ENCODE peak calls at places on chromosomes 13 and 19, in nine cellular contexts. Z is mammary epithelial cell, V is cardiac muscle cell, S is neural crest cell, T is AG04450, W is WTC11, Q is HFF-Myc, Y is thyroid gland, A is thoracic aorta. N is an unnamed sample.

GRCh38 chr19:7705387-7706187 is 3.7 kb upstream of the FCER2 start:
- DNase-seq in S (no peak), Q (no peak), Y (peak; percentile 8), Z (no peak), T (no peak), W (no peak), A (no peak), V (no peak), N (no peak)

GRCh38 chr13:81295177-81295576 is 954.3 kb upstream of the SPRY2 start:
- DNase-seq in Y (no peak), W (no peak), Z (no peak), Q (no peak), T (no peak), A (no peak), S (no peak), V (no peak), N (no peak)

GRCh38 chr13:39663508-39663907 is 8.0 kb downstream of the COG6 start:
- DNase-seq in Q (no peak), Y (no peak), W (no peak), T (no peak), S (no peak), V (no peak), A (no peak), Z (no peak), N (no peak)

GRCh38 chr13:90272356-90272755 is 1075.1 kb upstream of the MIR17HG start:
- DNase-seq in T (no peak), Q (no peak), A (no peak), Y (no peak), Z (peak; percentile 85), S (no peak), V (peak; percentile 63), W (no peak), N (no peak)

GRCh38 chr19:3852614-3853254 is 16.1 kb downstream of the ZFR2 start:
- DNase-seq in A (no peak), Q (peak; percentile 31), V (peak; percentile 84), W (peak; percentile 31), T (no peak), S (no peak), Z (peak; percentile 95), Y (no peak), N (peak; percentile 87)

GRCh38 chr19:46296722-46297431 is at the start of gene HIF3A:
- DNase-seq in W (peak; percentile 93), V (peak; percentile 85), Z (no peak), Q (no peak), Y (peak; percentile 37), S (peak; percentile 78), T (no peak), A (no peak), N (peak; percentile 59)

GRCh38 chr13:37681295-37682032 is 82.9 kb upstream of the POSTN start:
- DNase-seq in V (peak; percentile 84), W (no peak), Y (no peak), A (no peak), T (peak; percentile 38), Q (no peak), S (no peak), Z (no peak), N (peak; percentile 77)

GRCh38 chr19:54094601-54095000 is 6.0 kb downstream of the OSCAR start:
- DNase-seq in Y (no peak), Q (no peak), V (no peak), W (no peak), A (no peak), S (no peak), Z (no peak), T (no peak), N (no peak)

GRCh38 chr19:16931306-16931705 is 42.5 kb downstream of the F2RL3 start:
- DNase-seq in V (no peak), Z (no peak), Y (no peak), A (no peak), W (no peak), S (no peak), Q (no peak), T (no peak), N (no peak)

GRCh38 chr19:16938211-16938610 is 49.4 kb downstream of the F2RL3 start:
- DNase-seq in Q (no peak), Z (no peak), A (no peak), V (no peak), S (no peak), T (no peak), Y (no peak), W (no peak), N (no peak)

GRCh38 chr19:16934489-16934888 is 45.7 kb downstream of the F2RL3 start:
- DNase-seq in A (no peak), W (no peak), Z (no peak), Y (no peak), T (no peak), S (no peak), V (no peak), Q (no peak), N (no peak)

GRCh38 chr19:16940626-16941025 is 51.8 kb downstream of the F2RL3 start:
- DNase-seq in S (no peak), A (no peak), W (no peak), Z (no peak), Y (no peak), Q (no peak), V (no peak), T (no peak), N (no peak)

DNA sequence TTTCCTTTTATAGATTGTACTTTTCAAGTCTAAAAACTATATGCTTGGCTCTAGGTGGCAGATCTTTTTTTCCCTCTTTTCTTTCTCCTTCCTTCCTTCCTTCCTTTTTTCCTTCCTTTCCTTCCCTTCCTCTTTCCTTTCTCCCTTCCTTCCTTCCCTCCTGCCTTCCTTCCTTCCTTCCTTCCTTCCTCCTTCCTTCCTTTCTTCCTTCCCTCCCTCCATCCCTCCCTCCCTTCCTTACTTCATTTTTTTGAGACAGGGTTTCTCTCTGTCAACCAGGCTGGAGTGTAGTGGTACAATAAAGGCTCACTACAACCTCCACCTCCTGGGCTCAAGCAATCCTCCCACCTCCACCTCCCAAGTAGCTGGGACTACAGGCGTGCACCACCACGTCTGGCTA is 48.1 kb downstream of the F2RL3 start:
- DNase-seq in V (no peak), T (no peak), Y (no peak), Z (no peak), W (no peak), Q (no peak), A (no peak), S (no peak), N (no peak)
- TF ChIP-seq CTCF in V (no peak), T (no peak), Y (no peak), Z (no peak), W (no peak), Q (no peak), A (no peak), S (no peak), N (no peak)

GRCh38 chr19:12703056-12703455 is 6.6 kb upstream of the FBXW9 start:
- DNase-seq in Q (no peak), S (peak; percentile 50), Y (no peak), T (no peak), W (peak; percentile 88), Z (peak; percentile 9), V (peak; percentile 53), A (no peak), N (no peak)

GRCh38 chr19:12705654-12706331 is 9.4 kb upstream of the FBXW9 start:
- DNase-seq in W (no peak), V (no peak), Y (no peak), T (no peak), S (no peak), Z (no peak), Q (no peak), A (no peak), N (no peak)

GRCh38 chr19:12705169-12705568 is 8.7 kb upstream of the FBXW9 start:
- DNase-seq in A (no peak), S (no peak), Q (no peak), Z (no peak), Y (no peak), W (no peak), V (no peak), T (no peak), N (no peak)

GRCh38 chr19:12708641-12709040 is 12.2 kb upstream of the FBXW9 start:
- DNase-seq in A (no peak), Y (no peak), T (no peak), Z (no peak), W (no peak), V (no peak), S (no peak), Q (no peak), N (no peak)

GRCh38 chr19:12706332-12706718 is 9.9 kb upstream of the FBXW9 start:
- DNase-seq in Q (no peak), A (no peak), Y (no peak), W (no peak), S (no peak), Z (no peak), V (no peak), T (no peak), N (no peak)
- TF ChIP-seq CTCF in Q (no peak), A (no peak), Y (no peak), W (no peak), S (no peak), Z (no peak), V (no peak), T (no peak), N (no peak)

GRCh38 chr13:102724923-102725322 is 30.1 kb upstream of the METTL21C start:
- DNase-seq in Y (no peak), T (no peak), Z (peak; percentile 93), A (no peak), S (no peak), Q (no peak), W (no peak), V (peak; percentile 72), N (peak; percentile 66)
- TF ChIP-seq CTCF in Y (peak; percentile 65), T (peak; percentile 36), Z (peak; percentile 74), A (peak; percentile 17), S (no peak), Q (peak; percentile 24), W (no peak), V (peak; percentile 42), N (peak; percentile 37)

GRCh38 chr13:41059466-41059865 is 1.8 kb upstream of the WBP4 start:
- DNase-seq in Q (no peak), V (no peak), Z (peak; percentile 16), T (no peak), S (no peak), Y (no peak), W (no peak), A (no peak), N (no peak)

GRCh38 chr13:41061075-41061913 is at the start of gene WBP4:
- DNase-seq in S (peak; percentile 94), A (peak; percentile 77), Z (peak; percentile 97), Q (peak; percentile 81), Y (peak; percentile 96), W (peak; percentile 92), V (peak; percentile 96), T (peak; percentile 90), N (peak; percentile 98)

GRCh38 chr13:41061914-41062837 is 867 bp downstream of the WBP4 start:
- DNase-seq in V (peak; percentile 36), Q (no peak), Z (no peak), T (no peak), Y (no peak), A (no peak), S (no peak), W (no peak), N (peak; percentile 9)

GRCh38 chr13:41059896-41060722 is 1.2 kb upstream of the WBP4 start:
- DNase-seq in S (peak; percentile 80), V (peak; percentile 93), W (peak; percentile 92), Y (peak; percentile 85), Q (peak; percentile 59), T (peak; percentile 55), A (peak; percentile 68), Z (peak; percentile 87), N (peak; percentile 90)

DNA sequence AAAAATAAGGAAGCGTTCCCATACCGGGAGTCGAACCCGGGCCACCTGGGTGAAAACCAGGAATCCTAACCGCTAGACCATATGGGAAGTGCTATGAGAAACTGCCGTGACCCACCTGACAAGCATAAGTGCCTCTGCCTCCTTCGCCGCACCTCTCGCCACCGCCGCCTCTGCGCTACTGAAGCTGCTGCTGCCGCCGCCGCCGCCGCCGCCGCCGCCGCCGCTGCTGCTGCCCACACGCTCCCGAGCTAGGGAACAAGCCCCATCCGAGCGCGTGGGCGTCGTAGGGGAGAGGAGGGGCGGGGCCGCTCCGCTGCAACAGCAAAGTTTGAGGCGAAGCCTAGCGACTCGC is 610 bp upstream of the WBP4 start:
- DNase-seq in Y (peak; percentile 86), A (peak; percentile 56), T (no peak), Z (peak; percentile 83), W (peak; percentile 84), S (peak; percentile 78), V (peak; percentile 90), Q (no peak), N (peak; percentile 89)
- TF ChIP-seq CTCF in Y (no peak), A (no peak), T (no peak), Z (no peak), W (no peak), S (no peak), V (no peak), Q (no peak), N (no peak)